ENCODE peak calls at places on chromosomes 5 and 9, in four cellular contexts. J is SK-MEL-5, N is fibroblast of pulmonary artery, T is HTR-8/SVneo. Q is an unnamed sample.
A peak's percentile ranks its signal among the peaks of the same experiment; 100 is the strongest.

GRCh38 chr9:35906923-35907699 is 1.1 kb downstream of the HRCT1 start:
- DNase-seq in T (no peak), N (peak; percentile 92), J (no peak), Q (peak; percentile 29)

GRCh38 chr9:125189011-125189360 is 617 bp downstream of the PPP6C start:
- DNase-seq in J (no peak), N (no peak), T (no peak), Q (peak; percentile 6)

GRCh38 chr5:41772071-41772470 is 98.2 kb downstream of the OXCT1 start:
- DNase-seq in N (no peak), J (no peak), T (no peak), Q (no peak)

GRCh38 chr5:172642926-172643325 is 1.9 kb downstream of the NEURL1B start:
- DNase-seq in T (no peak), J (no peak), N (no peak), Q (peak; percentile 34)

GRCh38 chr5:119379929-119380328 is 24.1 kb downstream of the TNFAIP8 start:
- DNase-seq in J (no peak), T (no peak), N (no peak), Q (no peak)

GRCh38 chr9:23615569-23615968 is 210.5 kb downstream of the ELAVL2 start:
- DNase-seq in N (no peak), J (no peak), T (no peak), Q (no peak)

GRCh38 chr5:14983666-14984441 is 112.3 kb upstream of the ANKH start:
- DNase-seq in T (no peak), N (no peak), J (no peak), Q (no peak)

GRCh38 chr5:92513067-92513466 is 1068.0 kb downstream of the NR2F1-AS1 start:
- DNase-seq in T (no peak), N (no peak), J (no peak), Q (no peak)

GRCh38 chr9:15308511-15308910 is 1.5 kb upstream of the TTC39B start:
- DNase-seq in N (peak; percentile 73), J (no peak), T (no peak), Q (no peak)

GRCh38 chr9:374726-375125 is 160.1 kb downstream of the DOCK8 start:
- DNase-seq in T (no peak), J (no peak), N (no peak), Q (no peak)

GRCh38 chr5:54556136-54556535 is 38.6 kb downstream of the SNX18 start:
- DNase-seq in T (no peak), N (no peak), J (no peak), Q (peak; percentile 35)

GRCh38 chr9:127144670-127145458 is 22.4 kb upstream of the ANGPTL2 start:
- DNase-seq in N (peak; percentile 72), T (no peak), J (no peak), Q (no peak)

GRCh38 chr5:5615569-5615968 is 193.1 kb downstream of the ICE1 start:
- DNase-seq in N (no peak), J (no peak), T (no peak), Q (no peak)

GRCh38 chr9:76655121-76655531 is 109.1 kb upstream of the PCA3 start:
- DNase-seq in J (no peak), N (peak; percentile 63), T (no peak), Q (peak; percentile 51)

GRCh38 chr5:125870271-125870670 is 552.9 kb upstream of the GRAMD2B start:
- DNase-seq in T (no peak), J (no peak), N (no peak), Q (no peak)

GRCh38 chr9:115202960-115203751 is 85.2 kb upstream of the TNC start:
- DNase-seq in N (peak; percentile 31), J (no peak), T (no peak), Q (no peak)

GRCh38 chr9:131530546-131530929 is 525 bp downstream of the UCK1 start:
- DNase-seq in T (peak; percentile 50), N (peak; percentile 29), J (peak; percentile 65), Q (peak; percentile 34)

GRCh38 chr5:77882670-77883257 is 106.6 kb upstream of the TBCA start:
- DNase-seq in J (no peak), T (no peak), N (peak; percentile 89), Q (peak; percentile 86)

GRCh38 chr5:172383231-172383802 is 71.0 kb downstream of the SH3PXD2B start:
- DNase-seq in J (no peak), N (peak; percentile 64), T (no peak), Q (no peak)

GRCh38 chr5:149452665-149453617 is 73.8 kb upstream of the IL17B start:
- DNase-seq in T (peak; percentile 85), J (no peak), N (peak; percentile 96), Q (peak; percentile 95)

GRCh38 chr5:89267764-89268163 is 384.8 kb upstream of the MEF2C start:
- DNase-seq in T (no peak), N (no peak), J (no peak), Q (no peak)

GRCh38 chr9:97921959-97922905 is at the start of gene TRMO:
- DNase-seq in T (peak; percentile 94), J (peak; percentile 97), N (peak; percentile 100), Q (peak; percentile 99)